ENCODE peak calls at places on chromosomes 16 and 17, in five cellular contexts. I is nucleus accumbens, V is RCC 7860, L is hypothalamus, R is NCI-H82. J is an unnamed sample.

GRCh38 chr17:72580321-72581127 is 459.7 kb downstream of the SOX9 start:
- DNase-seq in I (no peak), V (no peak), L (no peak), R (no peak), J (no peak)

GRCh38 chr16:86085161-86085611 is 186.2 kb downstream of the IRF8 start:
- DNase-seq in I (no peak), V (no peak), L (no peak), R (no peak), J (no peak)

GRCh38 chr17:48575673-48576478 is 2.3 kb downstream of the HOXB4 start:
- DNase-seq in I (no peak), V (no peak), L (no peak), R (no peak), J (no peak)

GRCh38 chr16:71830359-71830758 is 15.4 kb upstream of the ATXN1L start:
- DNase-seq in I (no peak), V (no peak), L (no peak), R (no peak), J (no peak)

GRCh38 chr16:23401142-23401541 is 51.8 kb downstream of the COG7 start:
- DNase-seq in I (no peak), V (no peak), L (no peak), R (peak), J (no peak)

GRCh38 chr17:54900457-54901229 is at the start of gene TOM1L1:
- DNase-seq in I (peak), V (peak), L (peak), R (peak), J (peak)

GRCh38 chr16:30767767-30768465 is 5.8 kb downstream of the RNF40 start:
- DNase-seq in I (no peak), V (no peak), L (no peak), R (no peak), J (no peak)

GRCh38 chr16:79253100-79253631 is 347.4 kb downstream of the MAF start:
- DNase-seq in I (no peak), V (no peak), L (no peak), R (no peak), J (no peak)

GRCh38 chr17:37043201-37043600 is 94.4 kb downstream of the AATF start:
- DNase-seq in I (no peak), V (no peak), L (no peak), R (no peak), J (no peak)

GRCh38 chr17:1940810-1941185 is 84.3 kb downstream of the RTN4RL1 start:
- DNase-seq in I (no peak), V (no peak), L (no peak), R (peak), J (no peak)

GRCh38 chr17:81254955-81255717 is 16.0 kb downstream of the NDUFAF8 start:
- DNase-seq in I (peak), V (no peak), L (peak), R (peak), J (peak)

GRCh38 chr17:80122926-80123505 is 21.6 kb downstream of the GAA start:
- DNase-seq in I (no peak), V (no peak), L (no peak), R (no peak), J (no peak)

GRCh38 chr16:50195276-50195675 is 42.2 kb downstream of the TENT4B start:
- DNase-seq in I (no peak), V (peak), L (no peak), R (no peak), J (no peak)

GRCh38 chr16:75679366-75679765 is 2.6 kb upstream of the CPHXL2 start:
- DNase-seq in I (no peak), V (no peak), L (no peak), R (no peak), J (no peak)

GRCh38 chr17:51270675-51271074 is 10.3 kb downstream of the UTP18 start:
- DNase-seq in I (no peak), V (no peak), L (no peak), R (no peak), J (no peak)

GRCh38 chr17:34645636-34646035 is 66.3 kb downstream of the TMEM132E start:
- DNase-seq in I (no peak), V (no peak), L (no peak), R (peak), J (no peak)

GRCh38 chr16:28477311-28477920 is 5.3 kb upstream of the NPIPB7 start:
- DNase-seq in I (no peak), V (no peak), L (no peak), R (no peak), J (no peak)

GRCh38 chr17:61455754-61456681 is 3.8 kb downstream of the TBX4 start:
- DNase-seq in I (no peak), V (no peak), L (no peak), R (no peak), J (no peak)

GRCh38 chr16:57992084-57992483 is 8.4 kb downstream of the ZNF319 start:
- DNase-seq in I (no peak), V (no peak), L (no peak), R (no peak), J (no peak)

GRCh38 chr17:59858167-59858790 is 34.5 kb downstream of the TUBD1 start:
- DNase-seq in I (no peak), V (no peak), L (no peak), R (no peak), J (no peak)

GRCh38 chr17:13398853-13399252 is 202.9 kb downstream of the HS3ST3A1 start:
- DNase-seq in I (no peak), V (no peak), L (no peak), R (no peak), J (no peak)

GRCh38 chr17:8015957-8016631 is 13.7 kb downstream of the GUCY2D start:
- DNase-seq in I (no peak), V (no peak), L (no peak), R (no peak), J (no peak)

GRCh38 chr17:12627177-12627629 is 38.5 kb upstream of the MYOCD start:
- DNase-seq in I (no peak), V (peak), L (no peak), R (no peak), J (peak)

GRCh38 chr17:77501101-77501566 is 360.4 kb downstream of the SEC14L1 start:
- DNase-seq in I (no peak), V (no peak), L (no peak), R (peak), J (no peak)

GRCh38 chr17:50536683-50537646 is 4.4 kb downstream of the EPN3 start:
- DNase-seq in I (no peak), V (no peak), L (no peak), R (no peak), J (no peak)

GRCh38 chr17:21313320-21313719 is 28.8 kb downstream of the MAP2K3 start:
- DNase-seq in I (no peak), V (no peak), L (no peak), R (no peak), J (no peak)

GRCh38 chr16:1330931-1331711 is 2.3 kb upstream of the BAIAP3 start:
- DNase-seq in I (no peak), V (no peak), L (no peak), R (no peak), J (no peak)

GRCh38 chr17:75654176-75654575 is 12.8 kb downstream of the RECQL5 start:
- DNase-seq in I (no peak), V (no peak), L (no peak), R (no peak), J (no peak)

GRCh38 chr16:85611455-85612190 is 1.5 kb upstream of the GSE1 start:
- DNase-seq in I (peak), V (peak), L (peak), R (peak), J (peak)

GRCh38 chr16:69131167-69131748 is 1.1 kb downstream of the CHTF8 start:
- DNase-seq in I (no peak), V (no peak), L (no peak), R (peak), J (no peak)